ENCODE peak calls at places on chromosomes 11 and 22, in seven cellular contexts. U is NCI-H187; R is effector CD4-positive, alpha-beta T cell; H is K562; I is DMS153; T is adipocyte; C is stomach. O is an unnamed sample.

GRCh38 chr22:49730656-49731055 is 97.0 kb downstream of the BRD1 start:
- DNase-seq in I (no peak), U (no peak), C (peak), R (no peak), T (no peak), H (no peak), O (no peak)

GRCh38 chr11:113274708-113275582 is 39.4 kb upstream of the TTC12 start:
- DNase-seq in H (no peak), I (no peak), T (no peak), R (no peak), C (no peak), U (no peak), O (no peak)

GRCh38 chr11:106961048-106961447 is 57.2 kb downstream of the GUCY1A2 start:
- DNase-seq in H (no peak), T (no peak), C (no peak), I (no peak), R (no peak), U (no peak), O (no peak)

GRCh38 chr22:33112606-33113005 is 54.4 kb upstream of the SYN3 start:
- DNase-seq in U (no peak), H (no peak), T (no peak), I (peak), C (no peak), R (no peak), O (no peak)

GRCh38 chr22:45225732-45226560 is 14.7 kb downstream of the KIAA0930 start:
- DNase-seq in H (no peak), U (no peak), C (no peak), T (peak), R (no peak), I (no peak), O (no peak)

GRCh38 chr11:31089117-31089516 is 280.4 kb downstream of the DCDC1 start:
- DNase-seq in C (no peak), T (no peak), I (no peak), U (no peak), H (no peak), R (no peak), O (no peak)

GRCh38 chr11:97092823-97093222 is 703.0 kb downstream of the JRKL start:
- DNase-seq in I (no peak), R (no peak), T (no peak), C (no peak), U (no peak), H (no peak), O (no peak)

GRCh38 chr11:33897761-33898403 is 6.0 kb upstream of the LMO2 start:
- DNase-seq in R (no peak), I (no peak), C (no peak), H (no peak), T (no peak), U (no peak), O (no peak)

GRCh38 chr11:118045191-118045590 is 31.7 kb upstream of the TMPRSS4 start:
- DNase-seq in T (no peak), R (no peak), H (no peak), C (no peak), U (no peak), I (peak), O (no peak)

GRCh38 chr11:43119275-43119970 is 192.4 kb upstream of the API5 start:
- DNase-seq in C (no peak), T (no peak), R (no peak), U (no peak), H (no peak), I (no peak), O (no peak)

GRCh38 chr11:44261800-44262591 is 47.9 kb downstream of the ALX4 start:
- DNase-seq in U (no peak), I (no peak), R (no peak), T (no peak), H (no peak), C (no peak), O (no peak)

GRCh38 chr22:45608763-45609180 is 62.9 kb upstream of the ATXN10 start:
- DNase-seq in C (no peak), H (no peak), U (no peak), I (no peak), T (peak), R (no peak), O (no peak)

GRCh38 chr22:35315855-35316745 is 16.4 kb downstream of the TOM1 start:
- DNase-seq in C (no peak), T (no peak), H (no peak), R (no peak), U (peak), I (peak), O (no peak)

GRCh38 chr11:118749429-118749828 is 41.5 kb downstream of the DDX6 start:
- DNase-seq in U (no peak), I (no peak), R (no peak), H (no peak), C (no peak), T (no peak), O (no peak)

GRCh38 chr11:74806267-74806666 is 57.6 kb downstream of the RNF169 start:
- DNase-seq in U (no peak), C (no peak), I (no peak), H (peak), R (no peak), T (no peak), O (no peak)

GRCh38 chr11:113184498-113184897 is 129.9 kb upstream of the TTC12 start:
- DNase-seq in T (peak), C (no peak), I (no peak), U (no peak), H (no peak), R (no peak), O (no peak)

GRCh38 chr11:2799881-2800654 is 85.5 kb downstream of the CDKN1C start:
- DNase-seq in U (no peak), I (no peak), C (peak), T (no peak), R (peak), H (peak), O (no peak)

GRCh38 chr11:72818971-72819370 is 4.8 kb downstream of the ATG16L2 start:
- DNase-seq in H (no peak), C (no peak), U (no peak), T (no peak), I (no peak), R (no peak), O (no peak)

GRCh38 chr22:24440718-24441405 is 13.5 kb downstream of the ADORA2A start:
- DNase-seq in U (no peak), R (no peak), I (no peak), H (no peak), T (no peak), C (peak), O (no peak)

GRCh38 chr22:25702571-25703167 is 39.3 kb upstream of the MYO18B start:
- DNase-seq in I (no peak), R (no peak), T (no peak), H (no peak), C (no peak), U (no peak), O (no peak)

GRCh38 chr11:18394300-18394927 is at the start of gene LDHA:
- DNase-seq in I (peak), H (peak), C (peak), T (peak), U (peak), R (peak), O (peak)

GRCh38 chr11:65615950-65616574 is 486 bp downstream of the PCNX3 start:
- DNase-seq in C (peak), R (peak), U (no peak), H (peak), I (no peak), T (peak), O (no peak)

GRCh38 chr22:45684169-45684568 is 12.5 kb downstream of the ATXN10 start:
- DNase-seq in R (no peak), H (no peak), U (no peak), C (no peak), T (no peak), I (no peak), O (no peak)

GRCh38 chr11:127006311-127006710 is 5.7 kb upstream of the KIRREL3 start:
- DNase-seq in T (peak), H (no peak), R (no peak), U (no peak), C (no peak), I (no peak), O (no peak)

GRCh38 chr11:132357811-132358572 is 987.6 kb downstream of the NTM start:
- DNase-seq in C (no peak), U (no peak), T (no peak), R (no peak), H (no peak), I (no peak), O (no peak)

GRCh38 chr11:16936643-16937042 is 77.6 kb downstream of the PLEKHA7 start:
- DNase-seq in U (no peak), C (peak), I (no peak), R (no peak), H (no peak), T (no peak), O (no peak)

GRCh38 chr11:6703247-6704063 is 20.3 kb upstream of the MRPL17 start:
- DNase-seq in R (no peak), U (no peak), C (peak), I (no peak), T (peak), H (peak), O (no peak)

O was measured in activated CD4-positive, alpha-beta T cell treated with anti-CD3 and anti-CD28 coated beads, Interleukin-2, amount 50 U/mL, for 24 hours.